ENCODE peak calls at places on chromosome 1, in five cellular contexts. V is HCEC 1CT, Y is NCI-H1417, W is cerebellar cortex, X is NCI-H510A. M is an unnamed sample.

GRCh38 chr1:54290443-54291184 is 90.6 kb downstream of the MRPL37 start:
- DNase-seq in V (no peak), W (peak; percentile 67), Y (peak; percentile 56), X (no peak), M (no peak)

GRCh38 chr1:6127587-6128163 is 52.4 kb downstream of the CHD5 start:
- DNase-seq in Y (peak; percentile 92), W (peak; percentile 24), V (no peak), X (no peak), M (peak; percentile 43)

GRCh38 chr1:9942399-9942938 is 722 bp downstream of the LZIC start:
- DNase-seq in Y (peak; percentile 74), X (peak; percentile 65), W (peak; percentile 69), V (peak; percentile 54), M (peak; percentile 25)

GRCh38 chr1:30760596-30761311 is 3.2 kb upstream of the LAPTM5 start:
- DNase-seq in W (no peak), X (no peak), Y (no peak), V (no peak), M (peak; percentile 26)

GRCh38 chr1:224769987-224770693 is 154.0 kb downstream of the CNIH3 start:
- DNase-seq in X (no peak), W (no peak), V (peak; percentile 78), Y (peak; percentile 13), M (no peak)

GRCh38 chr1:212470059-212470458 is 37.3 kb downstream of the NENF start:
- DNase-seq in V (peak; percentile 93), W (peak; percentile 17), X (no peak), Y (no peak), M (no peak)

GRCh38 chr1:217272385-217272784 is 358.5 kb downstream of the GPATCH2 start:
- DNase-seq in W (no peak), Y (no peak), X (no peak), V (peak; percentile 68), M (no peak)

GRCh38 chr1:19981170-19981506 is 1.7 kb upstream of the PLA2G2A start:
- DNase-seq in W (no peak), Y (no peak), X (no peak), V (no peak), M (no peak)

GRCh38 chr1:66598670-66599069 is 64.7 kb downstream of the SGIP1 start:
- DNase-seq in X (no peak), W (no peak), V (peak; percentile 83), Y (no peak), M (no peak)

GRCh38 chr1:87028576-87028975 is 114.1 kb downstream of the HS2ST1 start:
- DNase-seq in W (no peak), V (no peak), Y (no peak), X (no peak), M (no peak)

GRCh38 chr1:109876617-109877319 is 33.9 kb upstream of the CSF1 start:
- DNase-seq in W (peak; percentile 29), X (no peak), Y (no peak), V (peak; percentile 36), M (no peak)

GRCh38 chr1:211036701-211037494 is 97.0 kb downstream of the KCNH1 start:
- DNase-seq in X (no peak), Y (no peak), V (peak; percentile 89), W (no peak), M (no peak)

GRCh38 chr1:205488074-205488723 is 16.3 kb upstream of the CDK18 start:
- DNase-seq in Y (peak; percentile 87), X (peak; percentile 41), W (peak; percentile 77), V (peak; percentile 60), M (peak; percentile 34)

GRCh38 chr1:8460132-8460544 is 142.2 kb downstream of the SLC45A1 start:
- DNase-seq in W (no peak), X (no peak), V (peak; percentile 20), Y (peak; percentile 43), M (no peak)

GRCh38 chr1:111497592-111497991 is 5.8 kb downstream of the ADORA3 start:
- DNase-seq in Y (no peak), X (no peak), V (no peak), W (no peak), M (no peak)

GRCh38 chr1:1621682-1622577 is 6.6 kb downstream of the MIB2 start:
- DNase-seq in V (peak; percentile 27), W (no peak), Y (no peak), X (no peak), M (no peak)

GRCh38 chr1:55378582-55378981 is 163.4 kb upstream of the USP24 start:
- DNase-seq in Y (no peak), V (peak; percentile 27), X (no peak), W (peak; percentile 24), M (no peak)

GRCh38 chr1:116078699-116079223 is 32.4 kb upstream of the MAB21L3 start:
- DNase-seq in W (no peak), X (no peak), V (no peak), Y (no peak), M (no peak)

GRCh38 chr1:241482761-241483250 is 36.7 kb downstream of the FH start:
- DNase-seq in X (no peak), V (peak; percentile 91), Y (no peak), W (no peak), M (no peak)

GRCh38 chr1:228434674-228435073 is 18.0 kb upstream of the TRIM17 start:
- DNase-seq in W (no peak), X (no peak), V (peak; percentile 3), Y (no peak), M (no peak)

GRCh38 chr1:118866330-118866729 is 121.8 kb downstream of the TBX15 start:
- DNase-seq in Y (no peak), W (no peak), V (no peak), X (no peak), M (no peak)

GRCh38 chr1:40438391-40439015 is 11.8 kb upstream of the ZFP69B start:
- DNase-seq in V (peak; percentile 24), W (peak; percentile 9), Y (peak; percentile 27), X (no peak), M (no peak)

GRCh38 chr1:215056584-215056983 is 26.0 kb upstream of the KCNK2 start:
- DNase-seq in X (no peak), W (no peak), Y (no peak), V (peak; percentile 68), M (no peak)

GRCh38 chr1:15703562-15703961 is 19.4 kb downstream of the PLEKHM2 start:
- DNase-seq in V (peak; percentile 92), X (no peak), W (peak; percentile 53), Y (no peak), M (no peak)

GRCh38 chr1:42529724-42530161 is 66.7 kb downstream of the CCDC30 start:
- DNase-seq in X (no peak), W (no peak), V (peak; percentile 58), Y (no peak), M (no peak)

GRCh38 chr1:212012034-212012740 is 23.2 kb downstream of the INTS7 start:
- DNase-seq in W (peak; percentile 60), X (peak; percentile 36), Y (peak; percentile 79), V (peak; percentile 62), M (peak; percentile 72)

GRCh38 chr1:43991476-43992231 is at the start of gene CCDC24:
- DNase-seq in V (peak; percentile 77), X (peak; percentile 99), W (peak; percentile 75), Y (peak; percentile 90), M (peak; percentile 74)

GRCh38 chr1:27525296-27526271 is 35.6 kb upstream of the WASF2 start:
- DNase-seq in X (peak; percentile 83), V (peak; percentile 23), W (peak; percentile 76), Y (peak; percentile 91), M (peak; percentile 96)

GRCh38 chr1:9066945-9067807 is 2.3 kb downstream of the SLC2A5 start:
- DNase-seq in Y (no peak), V (peak; percentile 91), W (no peak), X (no peak), M (peak; percentile 75)

GRCh38 chr1:8384088-8384487 is 66.2 kb downstream of the SLC45A1 start:
- DNase-seq in X (no peak), W (no peak), Y (no peak), V (peak; percentile 50), M (no peak)

GRCh38 chr1:208475449-208475848 is 231.3 kb upstream of the PLXNA2 start:
- DNase-seq in X (no peak), V (no peak), Y (no peak), W (no peak), M (no peak)

GRCh38 chr1:238252033-238252802 is 361.5 kb upstream of the ZP4 start:
- DNase-seq in V (peak; percentile 2), W (peak; percentile 47), X (no peak), Y (peak; percentile 73), M (peak; percentile 34)

M was measured in HL-60.